ENCODE peak calls at places on chromosomes 5 and 9, in seven cellular contexts. M is AG10803, R is progenitor cell of endocrine pancreas, U is omental fat pad, P is HFFc6, B is GM23338, S is spleen. T is an unnamed sample.
A peak's percentile ranks its signal among the peaks of the same experiment; 100 is the strongest.

GRCh38 chr5:64229163-64229774 is 63.6 kb downstream of the RNF180 start:
- DNase-seq in S (no peak), P (peak; percentile 36), B (peak; percentile 77), U (no peak), M (peak; percentile 31), R (no peak), T (no peak)

GRCh38 chr5:95823738-95824609 is 1.4 kb upstream of the GLRX start:
- DNase-seq in M (peak; percentile 95), S (peak; percentile 88), B (peak; percentile 24), R (no peak), U (no peak), P (peak; percentile 97), T (no peak)

GRCh38 chr5:172140866-172141265 is 47.2 kb downstream of the STK10 start:
- DNase-seq in U (no peak), S (no peak), M (no peak), P (no peak), B (no peak), R (no peak), T (no peak)

GRCh38 chr5:96052374-96052773 is 90.7 kb upstream of the ELL2 start:
- DNase-seq in S (no peak), U (no peak), P (no peak), R (no peak), M (no peak), B (no peak), T (no peak)

GRCh38 chr9:117682955-117683710 is 21.1 kb upstream of the TLR4 start:
- DNase-seq in R (no peak), U (no peak), S (no peak), P (no peak), B (no peak), M (peak; percentile 32), T (no peak)

GRCh38 chr9:106921341-106921899 is 58.5 kb downstream of the ZNF462 start:
- DNase-seq in U (no peak), M (peak; percentile 20), R (no peak), P (peak; percentile 11), B (peak; percentile 21), S (no peak), T (peak; percentile 48)

GRCh38 chr9:99822596-99823391 is 1.1 kb downstream of the NR4A3 start:
- DNase-seq in M (peak; percentile 52), U (no peak), P (peak; percentile 60), R (no peak), S (peak; percentile 85), B (peak; percentile 81), T (peak; percentile 67)

GRCh38 chr5:133228316-133228715 is 176.5 kb downstream of the HSPA4 start:
- DNase-seq in P (no peak), S (no peak), R (no peak), M (no peak), B (no peak), U (no peak), T (no peak)

GRCh38 chr5:74232281-74232680 is 408.2 kb downstream of the ENC1 start:
- DNase-seq in U (no peak), B (no peak), M (peak; percentile 89), P (peak; percentile 83), S (no peak), R (no peak), T (no peak)

GRCh38 chr5:63958654-63959053 is 3.6 kb downstream of the HTR1A start:
- DNase-seq in M (no peak), U (no peak), B (peak; percentile 31), S (no peak), P (no peak), R (no peak), T (no peak)

GRCh38 chr5:173318881-173319609 is 9.2 kb downstream of the STC2 start:
- DNase-seq in B (no peak), U (no peak), M (peak; percentile 72), P (no peak), S (peak; percentile 31), R (no peak), T (no peak)

GRCh38 chr5:40416098-40416497 is 263.6 kb upstream of the PTGER4 start:
- DNase-seq in S (no peak), R (no peak), M (peak; percentile 26), U (no peak), B (no peak), P (no peak), T (no peak)

GRCh38 chr5:154945695-154946301 is 4.9 kb downstream of the MRPL22 start:
- DNase-seq in B (peak; percentile 49), U (no peak), M (peak; percentile 30), P (no peak), R (no peak), S (no peak), T (no peak)

GRCh38 chr9:132408521-132408920 is 1.5 kb upstream of the CFAP77 start:
- DNase-seq in B (no peak), P (no peak), R (no peak), S (no peak), U (no peak), M (no peak), T (no peak)

GRCh38 chr9:124590886-124591641 is 83.9 kb upstream of the NR5A1 start:
- DNase-seq in P (no peak), U (no peak), S (no peak), M (no peak), B (no peak), R (no peak), T (no peak)

GRCh38 chr9:87581513-87581912 is 83.8 kb downstream of the DAPK1 start:
- DNase-seq in P (no peak), B (no peak), R (no peak), U (no peak), M (no peak), S (no peak), T (no peak)

GRCh38 chr9:326667-327066 is 112.0 kb downstream of the DOCK8 start:
- DNase-seq in S (no peak), R (no peak), P (no peak), M (no peak), B (peak; percentile 66), U (no peak), T (no peak)

GRCh38 chr9:81557957-81558791 is 131.2 kb downstream of the TLE1 start:
- DNase-seq in B (no peak), R (no peak), P (peak; percentile 63), M (peak; percentile 98), U (no peak), S (no peak), T (no peak)

GRCh38 chr5:72920690-72921089 is 35.2 kb upstream of the FCHO2 start:
- DNase-seq in B (peak; percentile 54), M (peak; percentile 26), R (no peak), P (peak; percentile 27), S (no peak), U (no peak), T (no peak)

GRCh38 chr5:33530183-33530962 is 89.6 kb downstream of the TARS1 start:
- DNase-seq in P (no peak), S (no peak), M (no peak), B (peak; percentile 70), U (no peak), R (no peak), T (no peak)

GRCh38 chr5:112733586-112733985 is 4.1 kb upstream of the APC start:
- DNase-seq in M (no peak), B (no peak), P (peak; percentile 23), R (no peak), S (no peak), U (no peak), T (no peak)

GRCh38 chr9:110911659-110912473 is 126.4 kb downstream of the LPAR1 start:
- DNase-seq in S (no peak), P (peak; percentile 41), M (peak; percentile 87), U (no peak), B (no peak), R (no peak), T (no peak)

GRCh38 chr5:124034301-124034700 is 522.3 kb downstream of the CSNK1G3 start:
- DNase-seq in S (no peak), P (no peak), M (no peak), U (no peak), R (no peak), B (no peak), T (no peak)

DNA sequence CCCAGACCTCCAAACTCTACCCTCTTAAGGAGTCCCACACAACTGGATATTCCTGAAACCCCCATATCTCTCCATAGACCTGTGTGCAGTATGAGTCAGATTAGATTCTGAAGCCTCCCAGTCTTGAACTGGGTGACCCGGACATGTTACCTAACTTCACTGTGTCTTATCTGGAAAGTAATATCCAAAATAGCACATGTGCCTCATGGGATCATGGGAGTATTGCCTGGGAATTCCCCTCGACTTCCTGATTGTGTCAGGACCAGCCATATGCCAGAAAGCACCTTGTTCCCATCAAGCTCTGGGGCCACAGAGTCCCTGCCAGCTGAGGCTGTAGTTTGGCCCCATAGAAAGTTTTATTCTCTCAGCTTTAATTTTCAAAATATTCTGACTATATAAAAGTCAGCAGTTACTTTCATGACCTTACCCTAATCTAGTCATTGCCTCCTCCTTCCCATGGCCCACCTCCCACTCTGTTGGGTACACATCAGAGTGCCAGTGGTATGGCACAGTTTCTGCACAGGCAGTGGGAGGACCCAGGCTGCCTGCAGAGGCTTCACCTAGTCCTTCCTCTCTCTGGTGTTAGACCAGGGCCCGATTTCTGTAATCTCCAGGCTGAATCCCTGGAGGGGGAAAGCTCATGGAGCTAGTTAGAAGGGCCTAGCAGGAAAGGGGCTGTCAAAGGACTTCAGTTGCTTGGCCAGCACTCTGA is 19.5 kb upstream of the B4GALT1 start:
- DNase-seq in M (peak; percentile 46), R (no peak), U (no peak), P (no peak), S (no peak), B (no peak), T (no peak)
- TF ChIP-seq CTCF in M (no peak), R (no peak), U (no peak), P (no peak), S (no peak), B (no peak), T (no peak)

GRCh38 chr5:90399251-90399650 is 10.3 kb downstream of the CETN3 start:
- DNase-seq in U (no peak), P (no peak), M (no peak), S (no peak), R (no peak), B (no peak), T (no peak)
- TF ChIP-seq CTCF in U (no peak), P (no peak), M (no peak), S (no peak), R (no peak), B (no peak), T (no peak)

GRCh38 chr5:66769839-66770617 is 173.8 kb downstream of the MAST4 start:
- DNase-seq in S (peak; percentile 37), P (peak; percentile 4), U (no peak), B (peak; percentile 78), M (no peak), R (no peak), T (no peak)
- TF ChIP-seq CTCF in S (no peak), P (peak; percentile 30), U (no peak), B (peak; percentile 70), M (peak; percentile 32), R (no peak), T (no peak)

DNA sequence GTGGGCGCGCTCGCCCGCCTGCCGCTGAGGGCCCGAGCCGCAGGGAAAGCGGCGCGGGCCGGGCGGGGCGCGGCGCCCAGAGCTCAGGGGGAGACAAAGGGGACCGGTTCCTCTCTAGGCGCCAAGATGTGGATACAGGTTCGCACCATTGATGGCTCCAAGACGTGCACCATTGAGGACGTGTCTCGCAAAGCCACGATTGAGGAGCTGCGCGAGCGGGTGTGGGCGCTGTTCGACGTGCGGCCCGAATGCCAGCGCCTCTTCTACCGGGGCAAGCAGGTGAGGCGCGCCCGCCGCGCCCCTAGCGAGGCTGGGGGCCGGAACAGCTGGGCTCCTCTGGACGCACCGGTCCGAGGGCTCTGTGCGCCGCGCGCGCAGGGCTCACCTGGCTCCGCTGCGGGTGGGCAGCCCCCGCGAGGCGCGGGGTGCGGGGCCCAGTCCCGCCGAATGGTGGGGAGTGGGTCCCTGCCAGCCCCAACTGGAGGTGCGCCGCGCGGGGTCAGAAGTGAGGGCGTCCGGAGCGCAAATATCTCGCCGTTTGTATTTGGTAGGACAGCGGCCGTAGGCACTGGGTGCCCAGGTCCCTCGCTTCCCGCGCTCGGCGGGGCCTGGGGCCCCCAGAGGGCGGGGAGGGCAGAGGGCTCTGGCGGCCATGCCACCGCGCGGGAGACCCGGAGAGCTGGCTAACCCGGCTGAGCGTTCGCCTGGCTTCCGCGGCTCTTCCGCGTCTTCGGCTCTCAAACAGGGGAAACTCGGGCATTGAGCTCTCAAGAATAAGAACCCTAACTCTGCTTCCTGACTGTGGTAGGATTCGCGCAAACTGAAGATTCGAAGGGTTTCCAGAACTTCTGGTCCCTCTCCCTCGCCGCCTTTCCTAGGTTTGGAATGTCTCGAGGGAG is 615 bp downstream of the UHRF2 start:
- DNase-seq in P (no peak), U (no peak), B (peak; percentile 61), R (peak; percentile 42), M (peak; percentile 10), S (peak; percentile 93), T (peak; percentile 59)
- TF ChIP-seq CTCF in P (no peak), U (no peak), B (no peak), R (no peak), M (no peak), S (no peak), T (no peak)